ENCODE peak calls at places on chromosomes 13 and 19, in six cellular contexts. P, U, F, B, L and Z are unnamed samples. For H3K36me3 and H3K9me3, the result is how much of the 10 kb centered on the place peaks cover.

GRCh38 chr19:55652311-55653078 is 2.3 kb upstream of the U2AF2 start:
- DNase-seq in B (no peak), F (no peak), P (no peak), U (no peak), L (no peak), Z (no peak)

GRCh38 chr13:29595380-29596063 is at the start of gene SLC7A1:
- DNase-seq in P (peak), F (peak), U (peak), L (peak), B (peak), Z (peak)

GRCh38 chr19:32863841-32864240 is 5.7 kb downstream of the SLC7A9 start:
- DNase-seq in U (no peak), B (no peak), P (no peak), L (no peak), F (no peak), Z (no peak)

GRCh38 chr13:48896312-48896711 is 79.4 kb upstream of the FNDC3A start:
- DNase-seq in B (peak), F (no peak), U (peak), L (no peak), P (no peak), Z (no peak)

GRCh38 chr13:92575782-92576181 is 650.8 kb upstream of the GPC6 start:
- DNase-seq in B (no peak), L (no peak), P (no peak), F (no peak), U (no peak), Z (no peak)

GRCh38 chr13:50891206-50891605 is 18.4 kb upstream of the RNASEH2B start:
- DNase-seq in B (no peak), U (no peak), P (no peak), F (no peak), L (no peak), Z (no peak)

GRCh38 chr13:50539791-50540530 is 303.5 kb downstream of the DLEU7 start:
- DNase-seq in P (no peak), L (no peak), F (no peak), U (no peak), B (no peak), Z (no peak)

GRCh38 chr13:36154567-36155231 is 23.5 kb upstream of the DCLK1 start:
- DNase-seq in P (peak), U (no peak), L (no peak), F (no peak), B (no peak), Z (no peak)

GRCh38 chr19:18943465-18943864 is 2.4 kb upstream of the HOMER3 start:
- DNase-seq in U (no peak), P (no peak), L (no peak), F (no peak), B (no peak), Z (no peak)

GRCh38 chr19:15264061-15264932 is 32.0 kb upstream of the EPHX3 start:
- DNase-seq in U (peak), F (peak), L (peak), P (peak), B (peak), Z (peak)
- H3K36me3 ChIP-seq in U (half or more), F (under half), L (under half), P (half or more), B (half or more), Z (half or more)

DNA sequence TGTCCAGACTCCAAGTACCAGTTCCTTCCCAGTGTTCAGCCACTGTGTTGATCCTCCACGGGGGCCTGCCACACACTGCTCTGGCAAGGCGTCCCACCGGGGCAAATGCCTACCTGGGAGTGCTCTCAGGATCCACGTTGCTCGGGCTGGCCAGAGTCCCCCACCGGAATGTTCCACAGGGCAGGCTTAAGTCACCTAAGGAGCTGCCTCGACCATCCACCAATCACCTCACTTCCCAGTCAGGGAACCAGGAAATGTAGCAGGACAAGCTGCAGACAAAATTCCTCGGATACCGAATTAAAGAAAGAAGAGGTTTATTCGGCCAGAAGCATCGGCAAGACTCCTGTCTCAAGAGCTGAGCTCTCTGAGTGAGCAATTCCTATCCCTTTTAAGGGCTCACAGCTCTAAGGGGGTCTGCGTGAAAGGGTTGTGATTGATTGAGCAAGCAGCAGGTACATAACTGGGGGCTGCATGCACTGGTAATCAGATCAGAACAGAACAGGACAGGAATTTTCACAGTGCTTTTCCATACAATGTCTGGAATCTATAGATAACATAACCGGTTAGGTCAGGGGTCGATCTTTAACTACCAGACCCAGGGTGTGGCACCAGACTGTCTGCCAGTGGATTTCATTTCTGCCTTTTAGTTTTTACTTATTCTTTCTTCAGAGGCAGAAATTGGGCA is 56.9 kb upstream of the EDNRB start:
- DNase-seq in U (no peak), B (no peak), P (no peak), F (no peak), L (no peak), Z (no peak)
- H3K9me3 ChIP-seq in U (under half), B (under half), P (under half), F (under half), L (under half), Z (under half)

GRCh38 chr19:17164644-17165043 is 50.5 kb upstream of the USE1 start:
- DNase-seq in L (no peak), P (no peak), U (no peak), B (no peak), F (no peak), Z (no peak)

GRCh38 chr19:17160908-17161307 is 54.2 kb upstream of the USE1 start:
- DNase-seq in P (no peak), L (no peak), B (no peak), U (no peak), F (no peak), Z (no peak)

GRCh38 chr19:17162580-17162979 is 52.6 kb upstream of the USE1 start:
- DNase-seq in P (no peak), F (no peak), B (no peak), U (no peak), L (no peak), Z (no peak)

GRCh38 chr19:17163652-17164051 is 51.5 kb upstream of the USE1 start:
- DNase-seq in B (no peak), F (no peak), U (no peak), P (no peak), L (no peak), Z (no peak)

GRCh38 chr19:17165715-17166114 is 49.4 kb upstream of the USE1 start:
- DNase-seq in L (no peak), P (no peak), B (no peak), U (no peak), F (no peak), Z (no peak)
- H3K36me3 ChIP-seq in L (under half), P (under half), B (half or more), U (under half), F (under half), Z (half or more)

DNA sequence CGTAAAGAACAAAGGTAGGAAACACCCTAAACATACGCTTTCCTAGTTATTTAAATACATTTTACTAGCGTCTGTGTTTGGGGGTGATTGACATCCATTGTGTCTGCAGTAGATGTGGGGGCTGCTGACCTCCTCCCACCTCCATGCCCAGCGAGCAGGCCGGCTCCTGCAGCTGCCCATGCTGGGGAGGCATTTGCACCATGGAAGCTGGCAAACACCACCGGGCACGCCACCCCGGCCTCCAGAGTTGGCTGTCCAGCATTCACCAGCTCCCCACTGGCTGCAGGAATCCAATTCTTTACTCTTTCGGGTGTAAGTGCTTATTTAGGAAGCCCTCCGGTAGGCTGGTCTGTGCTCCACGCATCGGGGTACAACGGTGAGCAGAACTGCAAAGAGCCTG is 115.4 kb upstream of the USP29 start:
- DNase-seq in F (no peak), U (no peak), P (no peak), L (no peak), B (no peak), Z (no peak)
- H3K9me3 ChIP-seq in F (under half), U (under half), P (under half), L (under half), B (under half), Z (under half)

GRCh38 chr13:80654638-80655249 is 313.8 kb upstream of the SPRY2 start:
- DNase-seq in L (peak), B (no peak), F (no peak), P (no peak), U (no peak), Z (no peak)
- H3K36me3 ChIP-seq in L (under half), B (under half), F (under half), P (under half), U (under half), Z (under half)

DNA sequence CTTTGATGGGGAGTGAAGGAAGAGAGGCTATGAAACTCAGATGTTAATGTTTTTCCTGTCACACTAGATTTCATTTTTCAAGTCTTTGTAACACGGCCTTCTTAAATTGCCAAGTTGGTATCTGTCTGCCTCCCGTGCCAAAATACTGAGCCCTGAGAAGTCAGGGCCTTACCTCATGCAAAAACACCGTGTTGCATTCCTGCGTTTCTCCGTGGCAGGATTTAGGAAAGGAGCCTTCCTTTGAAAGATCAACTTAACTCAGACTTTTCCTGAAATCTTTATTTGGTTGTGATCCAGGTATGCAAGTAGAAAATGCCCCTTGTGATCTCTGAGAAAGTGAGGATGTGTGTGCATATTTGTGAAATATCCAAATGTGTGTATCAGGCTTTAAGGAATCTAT is 1291.0 kb upstream of the SLC10A2 start:
- DNase-seq in U (peak), B (no peak), F (no peak), L (no peak), P (no peak), Z (no peak)
- H3K9me3 ChIP-seq in U (under half), B (under half), F (under half), L (under half), P (under half), Z (under half)

GRCh38 chr13:28463481-28463880 is 31.4 kb downstream of the FLT1 start:
- DNase-seq in P (no peak), U (no peak), L (no peak), B (peak), F (no peak), Z (no peak)
- H3K36me3 ChIP-seq in P (under half), U (under half), L (under half), B (under half), F (under half), Z (under half)

GRCh38 chr19:9413240-9413954 is 22.0 kb downstream of the ZNF266 start:
- DNase-seq in B (no peak), F (no peak), P (no peak), U (no peak), L (no peak), Z (no peak)

GRCh38 chr19:9406798-9407352 is 28.5 kb downstream of the ZNF266 start:
- DNase-seq in P (no peak), U (peak), B (peak), F (no peak), L (peak), Z (peak)

DNA sequence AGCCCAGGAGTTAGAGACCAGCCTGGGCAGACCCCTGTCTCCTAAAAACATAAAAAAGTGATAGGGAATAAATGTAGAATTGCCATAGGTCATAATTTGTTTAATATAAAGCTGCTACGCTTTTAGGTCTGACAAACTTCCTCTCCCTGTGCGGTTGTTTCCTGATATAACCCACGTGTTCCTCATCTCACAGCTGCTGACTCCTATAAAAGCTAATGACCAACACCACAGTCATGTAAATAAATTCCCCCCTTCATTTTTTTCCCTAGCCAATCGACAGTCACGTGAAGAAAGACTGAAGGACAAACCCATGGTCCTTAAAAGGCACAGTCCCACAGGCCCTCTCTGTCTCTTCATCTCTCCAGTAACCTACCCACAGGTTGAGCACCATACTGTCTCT is 27.5 kb downstream of the ZNF266 start:
- DNase-seq in L (no peak), U (no peak), P (no peak), F (no peak), B (no peak), Z (peak)
- H3K9me3 ChIP-seq in L (under half), U (under half), P (under half), F (half or more), B (under half), Z (half or more)